ENCODE peak calls at places on chromosomes 13 and 19, in ten cellular contexts. A, L, D, O, H, U, W, F, R and N are unnamed samples.

GRCh38 chr13:29935309-29935981 is 85.0 kb upstream of the UBL3 start:
- DNase-seq in A (no peak), L (no peak), D (no peak), O (no peak), H (no peak), U (no peak), W (no peak), F (peak; percentile 45), R (peak; percentile 80), N (peak; percentile 72)

GRCh38 chr13:73300718-73301425 is 242.1 kb downstream of the KLF5 start:
- DNase-seq in A (no peak), L (no peak), D (no peak), O (no peak), H (no peak), U (no peak), W (no peak), F (no peak), R (no peak), N (no peak)

GRCh38 chr13:99605417-99606321 is 104.4 kb downstream of the TM9SF2 start:
- DNase-seq in A (peak; percentile 19), L (peak; percentile 43), D (peak; percentile 77), O (peak; percentile 64), H (no peak), U (peak; percentile 46), W (peak; percentile 13), F (peak; percentile 82), R (peak; percentile 61), N (peak; percentile 69)

GRCh38 chr19:11088508-11089253 is 582 bp upstream of the LDLR start:
- DNase-seq in A (no peak), L (no peak), D (no peak), O (no peak), H (no peak), U (no peak), W (no peak), F (no peak), R (no peak), N (no peak)

GRCh38 chr13:93338906-93339305 is 112.3 kb downstream of the GPC6 start:
- DNase-seq in A (no peak), L (no peak), D (no peak), O (no peak), H (no peak), U (no peak), W (peak; percentile 56), F (no peak), R (no peak), N (no peak)

GRCh38 chr13:43783820-43784219 is 3.0 kb downstream of the ENOX1 start:
- DNase-seq in A (no peak), L (no peak), D (no peak), O (peak; percentile 56), H (no peak), U (peak; percentile 51), W (peak; percentile 16), F (peak; percentile 43), R (no peak), N (no peak)

GRCh38 chr13:55219538-55219937 is 1921.2 kb upstream of the PRR20A start:
- DNase-seq in A (no peak), L (no peak), D (no peak), O (no peak), H (no peak), U (no peak), W (no peak), F (no peak), R (no peak), N (no peak)

GRCh38 chr13:99269627-99270252 is 11.6 kb upstream of the GPR18 start:
- DNase-seq in A (no peak), L (no peak), D (no peak), O (peak; percentile 17), H (peak; percentile 40), U (no peak), W (peak; percentile 56), F (peak; percentile 46), R (peak; percentile 37), N (peak; percentile 23)

GRCh38 chr13:44273991-44274810 is 99.4 kb upstream of the SERP2 start:
- DNase-seq in A (no peak), L (no peak), D (peak; percentile 41), O (no peak), H (peak; percentile 39), U (no peak), W (no peak), F (peak; percentile 25), R (peak; percentile 55), N (peak; percentile 66)

DNA sequence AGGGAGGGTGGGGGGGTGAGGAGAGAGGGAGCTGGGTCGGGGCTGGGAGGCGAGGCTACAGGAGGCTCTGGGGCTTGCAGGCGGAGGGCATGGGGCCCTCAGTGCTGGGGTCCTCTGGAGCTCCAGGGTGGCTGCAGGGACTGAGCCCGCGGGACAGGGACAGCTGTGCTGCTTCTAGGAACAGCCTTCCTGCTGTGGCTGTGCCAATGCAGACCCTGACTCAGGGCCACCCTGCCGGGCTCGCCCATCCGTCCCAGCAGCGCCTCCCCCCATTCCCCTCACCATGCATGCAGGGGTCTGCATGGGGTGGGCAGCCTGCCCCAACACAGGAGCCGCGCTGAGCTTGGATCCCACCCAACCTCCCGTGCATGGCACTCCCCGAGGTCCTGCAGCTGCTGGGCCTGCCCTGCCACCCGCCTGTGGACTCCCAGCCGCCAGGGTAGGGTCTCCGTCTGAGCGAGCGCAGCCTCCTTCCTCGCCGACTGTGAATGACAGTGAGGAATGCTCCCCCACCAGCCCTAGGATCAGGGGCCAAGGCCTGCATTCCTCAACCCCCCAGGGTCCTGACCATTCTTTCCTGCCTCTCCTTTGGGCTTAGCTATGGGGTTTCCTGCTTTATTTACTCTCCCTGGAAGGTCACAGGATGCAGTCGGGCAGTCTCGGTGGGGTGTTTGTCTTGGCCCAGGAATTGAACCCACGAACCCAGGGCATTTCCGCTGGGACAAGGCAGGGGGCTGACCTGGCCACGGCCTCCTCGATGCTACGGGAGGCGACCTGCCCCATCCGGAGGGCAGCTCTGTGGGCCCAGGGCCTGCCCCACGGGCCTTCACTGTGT is 23.4 kb downstream of the CEBPG start:
- DNase-seq in A (no peak), L (no peak), D (peak; percentile 21), O (peak; percentile 27), H (no peak), U (peak; percentile 34), W (no peak), F (no peak), R (no peak), N (no peak)
- TF ChIP-seq CTCF in A (no peak), L (no peak), D (no peak), O (no peak), H (no peak), U (no peak), W (no peak), F (no peak), R (no peak), N (no peak)

GRCh38 chr13:25574437-25575426 is 203.0 kb downstream of the ATP8A2 start:
- DNase-seq in A (peak; percentile 82), L (peak; percentile 15), D (peak; percentile 42), O (peak; percentile 61), H (peak; percentile 52), U (peak; percentile 89), W (peak; percentile 73), F (peak; percentile 84), R (peak; percentile 57), N (peak; percentile 52)

GRCh38 chr13:25570185-25570584 is 198.4 kb downstream of the ATP8A2 start:
- DNase-seq in A (no peak), L (no peak), D (no peak), O (no peak), H (no peak), U (no peak), W (no peak), F (no peak), R (no peak), N (no peak)

GRCh38 chr13:25575562-25575961 is 203.8 kb downstream of the ATP8A2 start:
- DNase-seq in A (no peak), L (no peak), D (no peak), O (no peak), H (no peak), U (no peak), W (peak; percentile 1), F (no peak), R (no peak), N (no peak)

GRCh38 chr13:25571237-25571636 is 199.5 kb downstream of the ATP8A2 start:
- DNase-seq in A (no peak), L (no peak), D (no peak), O (no peak), H (no peak), U (no peak), W (no peak), F (no peak), R (no peak), N (no peak)
- TF ChIP-seq CTCF in A (peak; percentile 37), L (no peak), D (no peak), O (no peak), H (no peak), U (no peak), W (no peak), F (no peak), R (no peak), N (no peak)

DNA sequence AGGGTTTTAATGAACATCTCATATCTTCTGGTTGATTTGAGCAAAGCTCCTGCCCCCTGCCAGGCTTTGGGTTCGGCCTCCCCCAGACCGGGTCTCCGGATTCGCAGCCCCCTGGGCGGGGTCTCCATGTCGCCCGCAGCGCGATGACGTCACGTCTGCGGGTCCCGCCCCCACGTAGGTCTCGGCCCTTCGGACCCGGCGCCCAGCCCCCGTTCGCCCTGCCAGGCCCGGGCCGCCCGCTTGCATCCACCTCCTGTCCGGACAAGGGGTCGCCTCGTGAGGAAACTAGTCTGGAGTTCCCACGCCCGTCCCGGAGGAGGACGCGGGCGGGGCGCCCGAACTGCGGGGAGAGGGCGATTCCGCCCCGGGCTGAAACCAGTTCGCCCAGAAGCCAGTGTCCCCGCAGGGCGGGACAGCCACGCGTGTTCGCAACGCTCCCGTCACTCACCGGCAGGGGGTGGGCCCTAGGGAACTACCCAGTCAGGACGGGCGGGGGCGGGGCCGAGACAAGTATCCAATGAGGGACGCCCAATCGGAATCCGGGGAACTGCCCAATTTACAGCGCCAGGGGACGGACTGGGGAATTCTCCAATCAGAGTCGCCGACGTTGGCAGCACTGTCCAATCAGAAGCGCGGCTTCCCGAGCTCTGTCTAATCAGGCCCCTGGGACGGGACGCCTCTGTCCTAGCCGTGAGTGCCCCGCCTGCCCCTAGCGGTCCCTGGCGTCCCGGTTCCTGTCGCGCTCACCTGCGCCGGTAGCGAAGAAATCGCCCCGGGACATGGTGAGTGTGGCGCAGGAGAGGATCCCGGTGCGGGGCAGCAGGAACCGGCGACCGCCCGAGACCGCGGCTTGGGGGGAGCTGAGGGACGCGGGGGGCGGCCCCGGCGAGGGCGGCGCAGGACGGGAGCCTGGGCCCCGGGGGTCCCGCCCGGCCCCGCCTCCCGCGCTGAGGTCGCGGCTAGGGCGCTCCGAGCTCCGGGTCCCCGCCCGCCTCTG is at the start of gene ZNF555:
- DNase-seq in A (peak; percentile 98), L (peak; percentile 98), D (peak; percentile 99), O (peak; percentile 98), H (peak; percentile 96), U (peak; percentile 95), W (peak; percentile 99), F (peak; percentile 100), R (peak; percentile 99), N (peak; percentile 100)
- TF ChIP-seq CTCF in A (peak; percentile 61), L (peak; percentile 56), D (peak; percentile 62), O (peak; percentile 40), H (peak; percentile 42), U (peak; percentile 69), W (peak; percentile 26), F (peak; percentile 86), R (peak; percentile 52), N (peak; percentile 8)

DNA sequence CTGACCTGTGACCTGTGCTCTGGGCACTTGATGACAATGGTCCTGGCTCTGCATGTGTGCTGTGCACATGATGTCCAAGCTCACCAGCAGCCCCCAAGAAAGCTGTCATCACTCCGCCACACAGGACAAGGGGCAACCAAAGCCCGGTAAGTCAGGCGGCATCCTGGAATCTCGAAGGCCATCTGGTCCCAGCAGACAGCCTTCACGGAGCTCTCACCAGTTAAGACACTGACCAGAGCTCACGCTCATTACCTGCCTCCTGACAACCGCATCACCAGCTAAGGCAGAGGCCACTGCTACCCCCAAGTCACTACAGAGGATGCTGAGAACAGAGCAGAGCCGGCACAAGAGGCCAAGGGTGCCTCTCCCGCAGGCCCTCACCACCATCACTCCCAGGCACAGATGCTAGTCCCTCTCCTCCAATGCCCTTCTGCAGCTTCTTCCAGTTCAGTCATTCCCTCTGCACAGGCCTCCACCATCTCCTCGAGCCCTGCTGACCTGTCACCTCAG is 10.6 kb downstream of the PPP6R1 start:
- DNase-seq in A (no peak), L (no peak), D (no peak), O (peak; percentile 69), H (no peak), U (no peak), W (no peak), F (no peak), R (no peak), N (no peak)
- TF ChIP-seq CTCF in A (no peak), L (no peak), D (no peak), O (no peak), H (no peak), U (no peak), W (no peak), F (no peak), R (no peak), N (no peak)